ENCODE peak calls at places on chromosomes 2 and 18, in five cellular contexts. Z is OCI-LY7, I is astrocyte, J is psoas muscle, T is stomach. W is an unnamed sample. For H3K9me3, the result is how much of the 10 kb centered on the place peaks cover.

GRCh38 chr18:65422544-65423136 is 328.2 kb upstream of the CDH7 start:
- DNase-seq in Z (no peak), I (no peak), J (no peak), T (no peak), W (no peak)

GRCh38 chr2:45283764-45284620 is 274.7 kb upstream of the SIX2 start:
- DNase-seq in Z (no peak), I (peak), J (no peak), T (no peak), W (no peak)

GRCh38 chr2:133200684-133201421 is 367.4 kb downstream of the NCKAP5 start:
- DNase-seq in Z (no peak), I (peak), J (no peak), T (no peak), W (peak)

GRCh38 chr18:59779979-59780378 is 82.8 kb upstream of the CCBE1 start:
- DNase-seq in Z (no peak), I (peak), J (no peak), T (no peak), W (no peak)

GRCh38 chr2:28359222-28360065 is 33.2 kb upstream of the FOSL2 start:
- DNase-seq in Z (peak), I (peak), J (no peak), T (peak), W (no peak)

GRCh38 chr18:27298215-27298804 is 113.2 kb upstream of the CHST9 start:
- DNase-seq in Z (no peak), I (no peak), J (no peak), T (no peak), W (no peak)

GRCh38 chr2:219289537-219290361 is 10.6 kb downstream of the DNAJB2 start:
- DNase-seq in Z (no peak), I (peak), J (peak), T (no peak), W (peak)

GRCh38 chr2:55231546-55232083 is 478 bp downstream of the CLHC1 start:
- DNase-seq in Z (no peak), I (peak), J (no peak), T (no peak), W (no peak)

GRCh38 chr2:197614532-197614931 is 60.9 kb downstream of the RFTN2 start:
- DNase-seq in Z (no peak), I (no peak), J (no peak), T (no peak), W (no peak)

GRCh38 chr2:111198701-111199100 is 78.0 kb downstream of the BCL2L11 start:
- DNase-seq in Z (no peak), I (no peak), J (no peak), T (no peak), W (no peak)

GRCh38 chr2:57491213-57491612 is 555.4 kb upstream of the VRK2 start:
- DNase-seq in Z (no peak), I (no peak), J (no peak), T (no peak), W (no peak)

GRCh38 chr2:46259782-46260178 is 37.4 kb upstream of the EPAS1 start:
- DNase-seq in Z (no peak), I (no peak), J (no peak), T (no peak), W (no peak)

GRCh38 chr2:168587302-168587701 is 131.2 kb downstream of the CERS6 start:
- DNase-seq in Z (no peak), I (peak), J (no peak), T (no peak), W (no peak)

GRCh38 chr18:3529077-3529476 is 79.1 kb downstream of the TGIF1 start:
- DNase-seq in Z (no peak), I (no peak), J (no peak), T (no peak), W (no peak)

GRCh38 chr2:217166241-217166640 is 306.4 kb upstream of the TNP1 start:
- DNase-seq in Z (peak), I (peak), J (no peak), T (no peak), W (no peak)

GRCh38 chr2:148515976-148516375 is 128.6 kb upstream of the EPC2 start:
- DNase-seq in Z (no peak), I (no peak), J (no peak), T (no peak), W (peak)

GRCh38 chr2:241905716-241906376 is 36.3 kb downstream of the RTP5 start:
- DNase-seq in Z (no peak), I (no peak), J (no peak), T (peak), W (no peak)

GRCh38 chr2:192314800-192315481 is 120.2 kb upstream of the TMEFF2 start:
- DNase-seq in Z (no peak), I (no peak), J (no peak), T (no peak), W (no peak)

GRCh38 chr2:192315543-192315942 is 120.8 kb upstream of the TMEFF2 start:
- DNase-seq in Z (no peak), I (no peak), J (no peak), T (no peak), W (no peak)

GRCh38 chr2:192313773-192314172 is 119.0 kb upstream of the TMEFF2 start:
- DNase-seq in Z (no peak), I (no peak), J (no peak), T (no peak), W (no peak)
- H3K27ac ChIP-seq in Z (no peak), I (no peak), J (no peak), T (no peak), W (no peak)

GRCh38 chr2:202035089-202035940 is 1.7 kb downstream of the FZD7 start:
- DNase-seq in Z (no peak), I (peak), J (peak), T (peak), W (no peak)
- H3K4me3 ChIP-seq in Z (no peak), I (peak), J (peak), T (peak), W (peak)

GRCh38 chr18:71008257-71008656 is 719.4 kb downstream of the SOCS6 start:
- DNase-seq in Z (no peak), I (no peak), J (no peak), T (no peak), W (no peak)
- H3K9me3 ChIP-seq in Z (under half), I (under half), J (under half), T (under half), W (under half)

GRCh38 chr2:121611730-121612705 is 37.2 kb downstream of the CLASP1 start:
- DNase-seq in Z (no peak), I (no peak), J (no peak), T (no peak), W (no peak)
- H3K27ac ChIP-seq in Z (no peak), I (no peak), J (peak), T (no peak), W (no peak)

GRCh38 chr18:23137093-23137640 is 1.9 kb downstream of the CABLES1 start:
- DNase-seq in Z (peak), I (peak), J (no peak), T (no peak), W (no peak)
- H3K4me3 ChIP-seq in Z (peak), I (peak), J (peak), T (peak), W (peak)

DNA sequence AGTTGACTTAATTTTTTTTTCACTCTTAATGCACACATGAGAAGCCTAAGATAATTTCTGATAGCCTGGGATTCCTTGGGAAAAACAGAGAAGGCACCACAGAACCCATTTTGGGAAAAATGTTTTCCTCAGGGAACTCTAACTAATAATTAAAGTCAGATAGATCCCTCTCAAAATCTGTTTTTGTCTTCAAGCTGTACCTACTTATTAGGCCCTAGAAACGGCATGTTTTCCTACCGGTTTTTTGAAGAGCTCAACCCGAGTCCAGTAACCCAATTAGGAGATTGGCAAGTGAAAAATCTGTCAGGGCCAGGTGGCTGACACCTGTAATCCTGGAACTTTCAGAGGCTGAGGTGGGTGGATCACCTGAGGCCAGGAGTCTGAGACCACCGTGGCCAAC is 16.1 kb upstream of the PDK1 start:
- DNase-seq in Z (no peak), I (no peak), J (no peak), T (no peak), W (no peak)
- H3K9me3 ChIP-seq in Z (under half), I (under half), J (under half), T (under half), W (under half)

GRCh38 chr18:38305941-38306340 is 740.3 kb upstream of the CELF4 start:
- DNase-seq in Z (no peak), I (no peak), J (no peak), T (no peak), W (no peak)

GRCh38 chr18:38297910-38298309 is 732.3 kb upstream of the CELF4 start:
- DNase-seq in Z (no peak), I (no peak), J (no peak), T (no peak), W (no peak)

DNA sequence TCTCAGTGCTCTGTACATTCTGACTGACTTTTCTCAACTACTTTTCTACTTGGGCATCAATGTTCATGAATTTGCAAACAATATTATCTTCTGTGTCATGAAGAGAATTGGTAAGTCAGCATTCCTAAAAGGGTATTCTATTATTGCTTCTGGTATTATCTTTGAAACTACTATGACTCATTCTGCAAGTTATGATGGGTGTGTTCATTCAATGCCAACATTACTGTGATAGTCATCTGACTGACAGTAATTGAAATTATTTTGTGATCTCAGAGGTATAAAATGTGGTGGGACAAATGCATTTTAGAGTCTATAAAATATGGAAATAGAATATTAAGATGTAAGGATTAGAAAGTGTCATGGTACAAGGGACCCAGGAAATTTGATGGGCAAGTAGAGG is 736.0 kb upstream of the CELF4 start:
- DNase-seq in Z (no peak), I (no peak), J (no peak), T (no peak), W (no peak)
- H3K27ac ChIP-seq in Z (no peak), I (no peak), J (no peak), T (no peak), W (no peak)

GRCh38 chr18:58254873-58255511 is 211.0 kb downstream of the NEDD4L start:
- DNase-seq in Z (no peak), I (no peak), J (peak), T (no peak), W (no peak)

GRCh38 chr18:58256316-58257080 is 212.5 kb downstream of the NEDD4L start:
- DNase-seq in Z (no peak), I (no peak), J (no peak), T (no peak), W (no peak)

GRCh38 chr18:58258707-58259342 is 214.8 kb downstream of the NEDD4L start:
- DNase-seq in Z (no peak), I (no peak), J (no peak), T (peak), W (no peak)

GRCh38 chr18:58255701-58256311 is 211.8 kb downstream of the NEDD4L start:
- DNase-seq in Z (no peak), I (no peak), J (peak), T (no peak), W (no peak)

GRCh38 chr18:58257461-58257860 is 213.4 kb downstream of the NEDD4L start:
- DNase-seq in Z (no peak), I (peak), J (no peak), T (no peak), W (no peak)
- H3K4me3 ChIP-seq in Z (no peak), I (no peak), J (peak), T (no peak), W (no peak)

DNA sequence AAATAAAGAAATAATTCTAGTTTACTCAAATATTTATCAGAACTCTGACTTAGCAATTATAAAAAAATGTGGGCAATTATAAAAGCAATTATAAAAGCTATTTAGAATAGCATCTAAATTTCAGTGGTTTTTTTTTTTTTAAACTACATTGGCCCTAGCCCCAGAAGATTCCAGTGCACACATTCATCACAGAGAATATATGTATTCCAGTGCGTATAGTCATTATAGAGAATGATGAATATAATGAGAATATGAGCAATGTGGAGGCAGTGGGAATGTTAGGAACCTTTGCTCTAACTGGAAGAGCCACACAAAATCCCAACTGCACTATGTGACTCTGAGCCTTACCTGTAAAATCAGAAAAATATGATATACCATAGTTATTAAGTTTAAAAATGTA is 10.5 kb downstream of the MAP3K2 start:
- DNase-seq in Z (no peak), I (no peak), J (no peak), T (no peak), W (no peak)
- H3K9me3 ChIP-seq in Z (half or more), I (under half), J (under half), T (under half), W (under half)